ENCODE peak calls at places on chromosomes 4 and X, in nine cellular contexts. D, V, W, E, Q, S, T, G and O are unnamed samples.

GRCh38 chr4:138898282-138898681 is 117.3 kb upstream of the NOCT start:
- DNase-seq in G (no peak), W (peak; percentile 39), V (no peak), Q (no peak), E (no peak), D (no peak), T (no peak), S (no peak), O (no peak)

GRCh38 chr4:88843067-88843723 is 145.6 kb upstream of the NAP1L5 start:
- DNase-seq in E (no peak), D (no peak), W (no peak), T (no peak), V (no peak), S (no peak), Q (no peak), G (no peak), O (no peak)

GRCh38 chrX:353566-354535 is 32.9 kb downstream of the PPP2R3B start:
- DNase-seq in S (no peak), E (no peak), Q (peak; percentile 29), V (no peak), T (no peak), G (no peak), D (no peak), W (no peak), O (no peak)

GRCh38 chrX:68462653-68463052 is 29.4 kb upstream of the OPHN1 start:
- DNase-seq in D (no peak), T (peak; percentile 1), S (no peak), W (peak; percentile 63), V (peak; percentile 60), E (peak; percentile 51), Q (no peak), G (peak; percentile 39), O (no peak)

GRCh38 chr4:144202091-144202490 is 61.6 kb upstream of the GYPA start:
- DNase-seq in S (no peak), W (no peak), V (no peak), E (no peak), D (no peak), T (no peak), G (no peak), Q (no peak), O (no peak)

GRCh38 chrX:118698516-118699247 is 28.7 kb upstream of the IL13RA1 start:
- DNase-seq in Q (no peak), S (no peak), E (peak; percentile 30), V (no peak), G (no peak), T (peak; percentile 30), W (peak; percentile 18), D (no peak), O (no peak)

GRCh38 chrX:73838123-73838522 is 275.1 kb downstream of the CHIC1 start:
- DNase-seq in T (no peak), V (no peak), E (no peak), D (no peak), S (no peak), G (no peak), Q (no peak), W (no peak), O (no peak)

GRCh38 chr4:118124977-118125376 is 90.7 kb downstream of the NDST3 start:
- DNase-seq in V (no peak), W (no peak), Q (no peak), E (no peak), S (no peak), D (no peak), G (no peak), T (no peak), O (no peak)

GRCh38 chrX:136065044-136065671 is 79.9 kb downstream of the SLC9A6 start:
- DNase-seq in G (peak; percentile 51), D (no peak), Q (peak; percentile 72), S (no peak), V (no peak), E (no peak), T (no peak), W (peak; percentile 72), O (peak; percentile 65)

GRCh38 chrX:106611682-106612402 is at the start of gene RADX:
- DNase-seq in G (peak; percentile 90), Q (peak; percentile 85), S (peak; percentile 49), T (peak; percentile 85), V (peak; percentile 92), W (peak; percentile 76), D (peak; percentile 76), E (peak; percentile 92), O (peak; percentile 71)